ENCODE peak calls at places on chromosomes 16 and 17, in five cellular contexts. P is mammary epithelial cell, N is stomach, F is thoracic aorta, S is colonic mucosa. L is an unnamed sample.
A peak's percentile ranks its signal among the peaks of the same experiment; 100 is the strongest.

GRCh38 chr16:87535855-87536794 is 43.3 kb upstream of the ZCCHC14 start:
- DNase-seq in S (no peak), N (no peak), P (no peak), F (no peak), L (no peak)

GRCh38 chr17:77496831-77497577 is 356.2 kb downstream of the SEC14L1 start:
- DNase-seq in S (no peak), F (no peak), N (no peak), P (no peak), L (no peak)

GRCh38 chr17:39781028-39781800 is 43.5 kb downstream of the GRB7 start:
- DNase-seq in N (no peak), F (no peak), S (no peak), P (no peak), L (no peak)

GRCh38 chr17:9195961-9196668 is 174.8 kb downstream of the NTN1 start:
- DNase-seq in P (no peak), N (no peak), F (no peak), S (peak; percentile 60), L (no peak)

GRCh38 chr17:79163071-79163470 is 88.4 kb downstream of the ENGASE start:
- DNase-seq in F (no peak), N (no peak), P (no peak), S (no peak), L (no peak)

GRCh38 chr16:22314661-22315626 is 17.7 kb downstream of the POLR3E start:
- DNase-seq in S (no peak), P (peak; percentile 88), N (peak; percentile 14), F (no peak), L (no peak)

GRCh38 chr17:75587718-75588545 is at the start of gene MYO15B:
- DNase-seq in F (no peak), N (peak; percentile 60), P (no peak), S (peak; percentile 57), L (no peak)

GRCh38 chr17:63880706-63881105 is 1.0 kb downstream of the GH2 start:
- DNase-seq in P (no peak), F (no peak), S (no peak), N (no peak), L (no peak)

GRCh38 chr16:69131167-69131748 is 1.1 kb downstream of the CHTF8 start:
- DNase-seq in P (no peak), S (peak; percentile 28), F (no peak), N (no peak), L (no peak)

GRCh38 chr17:58283674-58284612 is 3.2 kb upstream of the MPO start:
- DNase-seq in P (no peak), F (no peak), N (no peak), S (no peak), L (no peak)

GRCh38 chr17:49210158-49211029 is at the start of the genes ABI3 and GNGT2:
- DNase-seq in P (no peak), S (peak; percentile 55), N (peak; percentile 37), F (no peak), L (no peak)
- H3K27ac ChIP-seq in P (no peak within 1 kb of the TSS), S (peak within 1 kb of the TSS; percentile 60), N (peak within 1 kb of the TSS; percentile 31), F (peak within 1 kb of the TSS; percentile 27), L (no peak within 1 kb of the TSS)

DNA sequence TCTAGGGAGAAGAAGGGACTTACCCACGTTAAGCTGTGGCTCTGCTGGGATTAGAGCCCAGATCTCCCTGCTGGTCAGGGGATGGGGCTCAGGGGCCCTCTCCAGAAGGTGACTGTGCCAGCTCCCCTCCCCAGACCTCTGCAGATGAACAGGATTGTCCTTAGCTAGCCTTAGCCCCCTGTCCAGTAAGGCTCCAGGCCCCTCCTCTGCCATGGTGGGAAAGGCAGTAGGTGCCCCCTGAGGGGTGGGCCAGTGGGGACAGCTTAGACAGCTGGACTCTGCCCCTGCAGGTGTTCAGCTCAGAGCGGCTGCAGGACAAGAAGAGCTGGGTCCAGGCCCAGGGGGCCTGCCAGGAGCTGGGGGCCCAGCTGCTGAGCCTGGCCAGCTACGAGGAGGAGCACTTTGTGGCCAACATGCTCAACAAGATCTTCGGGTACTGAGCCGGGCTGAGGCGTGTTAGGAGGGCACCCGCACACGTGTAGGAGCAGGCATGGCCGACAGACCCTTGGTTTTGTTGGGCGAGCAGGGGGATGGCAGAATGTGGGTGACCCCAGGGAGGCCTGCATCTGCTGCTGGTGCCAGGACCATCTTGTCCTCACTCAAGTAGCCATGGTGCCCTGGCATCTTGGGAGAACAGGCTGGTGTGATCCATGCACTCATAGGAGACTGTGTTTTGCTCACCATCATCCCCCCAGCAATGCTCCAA is 50.9 kb downstream of the MRC2 start:
- DNase-seq in N (no peak), F (no peak), P (no peak), S (no peak), L (no peak)
- H3K4me1 ChIP-seq in N (peaks cover 10% of the 10 kb centered on the region), F (peaks cover 3% of the 10 kb centered on the region), P (peaks cover 11% of the 10 kb centered on the region), S (no peaks in the 10 kb centered on the region), L (peaks cover 2% of the 10 kb centered on the region)

GRCh38 chr17:62605588-62605987 is 21.9 kb upstream of the MRC2 start:
- DNase-seq in N (no peak), S (no peak), P (no peak), F (no peak), L (no peak)
- H3K36me3 ChIP-seq in N (peaks cover 24% of the 10 kb centered on the region), S (peaks cover 4% of the 10 kb centered on the region), P (peaks cover 22% of the 10 kb centered on the region), F (peaks cover 23% of the 10 kb centered on the region), L (peaks cover 2% of the 10 kb centered on the region)

GRCh38 chr17:1186923-1187771 is 7.4 kb upstream of the ABR start:
- DNase-seq in N (peak; percentile 86), P (peak; percentile 74), F (no peak), S (peak; percentile 79), L (peak; percentile 70)
- H3K27ac ChIP-seq in N (peak overlapping the region; percentile 63), P (no peak overlapping the region), F (peak overlapping the region; percentile 80), S (no peak overlapping the region), L (no peak overlapping the region)

GRCh38 chr17:47714773-47715396 is 18.2 kb upstream of the TBX21 start:
- DNase-seq in S (no peak), P (no peak), N (no peak), F (no peak), L (no peak)
- H3K4me1 ChIP-seq in S (no peaks in the 10 kb centered on the region), P (peaks cover 3% of the 10 kb centered on the region), N (no peaks in the 10 kb centered on the region), F (no peaks in the 10 kb centered on the region), L (peaks cover 4% of the 10 kb centered on the region)

GRCh38 chr16:66741131-66741900 is 10.1 kb downstream of the DYNC1LI2 start:
- DNase-seq in P (peak; percentile 75), N (peak; percentile 91), S (peak; percentile 95), F (peak; percentile 83), L (no peak)

GRCh38 chr16:66742409-66742808 is 9.0 kb downstream of the DYNC1LI2 start:
- DNase-seq in S (no peak), P (no peak), N (no peak), F (no peak), L (no peak)

GRCh38 chr16:66741971-66742396 is 9.4 kb downstream of the DYNC1LI2 start:
- DNase-seq in P (no peak), S (no peak), F (no peak), N (no peak), L (no peak)

GRCh38 chr16:66740010-66740409 is 11.4 kb downstream of the DYNC1LI2 start:
- DNase-seq in S (peak; percentile 34), N (no peak), F (no peak), P (peak; percentile 23), L (no peak)

GRCh38 chr16:66740533-66740932 is 10.9 kb downstream of the DYNC1LI2 start:
- DNase-seq in P (peak; percentile 30), F (no peak), N (peak; percentile 32), S (peak; percentile 74), L (no peak)
- H3K36me3 ChIP-seq in P (peaks cover 12% of the 10 kb centered on the region), F (peaks cover 28% of the 10 kb centered on the region), N (peaks cover 37% of the 10 kb centered on the region), S (peaks cover 10% of the 10 kb centered on the region), L (peaks cover 16% of the 10 kb centered on the region)

GRCh38 chr16:52578829-52579193 is 31.9 kb upstream of the TOX3 start:
- DNase-seq in N (no peak), S (no peak), F (no peak), P (no peak), L (no peak)
- H3K27ac ChIP-seq in N (peak overlapping the region; percentile 91), S (peak overlapping the region; percentile 39), F (no peak overlapping the region), P (no peak overlapping the region), L (no peak overlapping the region)

GRCh38 chr16:12801511-12802042 is 2.1 kb downstream of the CPPED1 start:
- DNase-seq in P (peak; percentile 69), N (no peak), S (peak; percentile 31), F (no peak), L (no peak)
- H3K4me1 ChIP-seq in P (peaks cover 9% of the 10 kb centered on the region), N (peaks cover 39% of the 10 kb centered on the region), S (peaks cover 3% of the 10 kb centered on the region), F (peaks cover 19% of the 10 kb centered on the region), L (no peaks in the 10 kb centered on the region)

DNA sequence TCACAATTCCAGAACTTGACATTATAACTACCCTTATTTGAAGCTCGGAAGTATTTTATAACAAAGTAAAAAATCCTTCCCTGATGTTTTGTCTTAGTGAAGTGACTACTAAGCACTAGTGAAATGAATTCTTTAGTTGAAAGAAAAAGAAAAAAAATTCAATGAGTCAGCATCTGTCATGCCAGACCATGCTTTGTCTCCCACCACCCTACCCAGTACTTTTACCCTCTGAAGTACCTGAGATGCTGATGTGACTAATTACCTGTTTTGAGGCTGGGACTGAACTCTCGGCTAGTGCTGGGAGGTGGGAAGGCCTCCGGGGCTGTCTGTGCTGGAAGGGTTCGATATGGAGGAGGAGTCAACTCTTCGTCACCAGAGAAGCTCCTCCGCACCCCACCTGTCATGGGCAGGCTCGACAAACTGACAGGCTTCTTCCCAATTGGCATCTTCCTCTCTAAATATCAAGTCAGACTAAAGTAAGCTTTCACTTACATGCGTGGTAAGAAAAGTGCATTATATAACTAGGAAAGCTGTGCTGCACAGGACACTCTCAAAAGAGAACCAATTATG is 19.6 kb downstream of the NME2 start:
- DNase-seq in S (no peak), N (no peak), F (no peak), P (no peak), L (no peak)
- H3K36me3 ChIP-seq in S (no peaks in the 10 kb centered on the region), N (peaks cover 17% of the 10 kb centered on the region), F (peaks cover 15% of the 10 kb centered on the region), P (peaks cover 11% of the 10 kb centered on the region), L (peaks cover 5% of the 10 kb centered on the region)

GRCh38 chr16:84726670-84727467 is 27.1 kb downstream of the USP10 start:
- DNase-seq in N (no peak), F (no peak), P (peak; percentile 19), S (peak; percentile 69), L (no peak)
- H3K27ac ChIP-seq in N (no peak overlapping the region), F (no peak overlapping the region), P (peak overlapping the region; percentile 50), S (peak overlapping the region; percentile 74), L (no peak overlapping the region)

L was measured in iPS DF 6.9.